ENCODE peak calls at places on chromosomes 3 and 15, in ten cellular contexts. G is fibroblast of mammary gland; O is stimulated activated CD4-positive, alpha-beta T cell treated with anti-CD3 and anti-CD28 coated beads, Interleukin-4, amount 100 ng/mL, for 48 hours; U is ovary; V is globus pallidus; D is ACHN; A is GM12892; I is NT2/D1; T is brain pericyte; B is kidney. P is an unnamed sample.

GRCh38 chr15:98420837-98421236 is 227.5 kb upstream of the IGF1R start:
- DNase-seq in B (no peak), U (no peak), I (no peak), G (no peak), A (no peak), T (no peak), O (no peak), V (no peak), D (no peak), P (no peak)

GRCh38 chr3:157499342-157499963 is 3.8 kb downstream of the VEPH1 start:
- DNase-seq in U (no peak), V (no peak), T (no peak), A (no peak), D (peak), B (peak), I (peak), O (no peak), G (no peak), P (no peak)

GRCh38 chr3:32913790-32914446 is 37.5 kb upstream of the CCR4 start:
- DNase-seq in T (no peak), O (no peak), G (peak), V (no peak), I (no peak), U (no peak), B (no peak), A (no peak), D (no peak), P (no peak)

GRCh38 chr3:71681224-71681668 is 44.0 kb downstream of the EIF4E3 start:
- DNase-seq in O (no peak), U (peak), I (peak), A (no peak), T (no peak), B (no peak), G (peak), V (peak), D (no peak), P (peak)

GRCh38 chr15:58551764-58552504 is 120.1 kb downstream of the LIPC start:
- DNase-seq in G (peak), A (no peak), T (peak), B (no peak), D (no peak), I (no peak), V (peak), U (no peak), O (no peak), P (peak)

GRCh38 chr15:86743283-86743903 is 663.7 kb downstream of the AGBL1 start:
- DNase-seq in G (peak), D (peak), V (peak), A (no peak), U (no peak), I (peak), B (no peak), O (peak), T (no peak), P (no peak)

GRCh38 chr3:45786801-45787495 is 9.4 kb downstream of the SLC6A20 start:
- DNase-seq in I (no peak), A (no peak), V (no peak), D (no peak), T (no peak), O (no peak), U (no peak), G (no peak), B (no peak), P (no peak)

GRCh38 chr3:47469616-47470015 is 6.1 kb downstream of the SCAP start:
- DNase-seq in V (no peak), A (no peak), I (no peak), D (no peak), U (no peak), T (no peak), O (no peak), B (no peak), G (peak), P (no peak)

GRCh38 chr3:142929109-142929508 is 34.4 kb downstream of the PAQR9 start:
- DNase-seq in T (no peak), U (no peak), D (peak), A (no peak), I (peak), G (peak), B (no peak), O (peak), V (no peak), P (no peak)

GRCh38 chr15:64619880-64620839 is 155.2 kb downstream of the RBPMS2 start:
- DNase-seq in D (no peak), U (no peak), A (no peak), T (no peak), V (no peak), O (no peak), I (no peak), G (peak), B (no peak), P (no peak)

GRCh38 chr3:158791259-158791920 is 10.5 kb upstream of the MFSD1 start:
- DNase-seq in T (no peak), B (no peak), A (no peak), D (peak), V (peak), U (no peak), G (peak), O (no peak), I (no peak), P (no peak)

GRCh38 chr3:134336587-134336986 is 37.7 kb downstream of the AMOTL2 start:
- DNase-seq in D (no peak), A (no peak), G (peak), I (no peak), T (no peak), B (no peak), V (no peak), O (no peak), U (no peak), P (no peak)

GRCh38 chr3:49906004-49906860 is 2.6 kb upstream of the MST1R start:
- DNase-seq in I (no peak), O (peak), T (no peak), U (peak), B (peak), A (peak), G (peak), D (peak), V (no peak), P (no peak)

GRCh38 chr3:94303897-94304296 is 241.0 kb downstream of the NSUN3 start:
- DNase-seq in V (no peak), I (no peak), U (no peak), O (no peak), B (no peak), G (no peak), T (no peak), D (peak), A (no peak), P (no peak)

GRCh38 chr3:133965033-133965570 is 64.6 kb downstream of the SLCO2A1 start:
- DNase-seq in U (no peak), I (no peak), O (no peak), D (no peak), B (no peak), T (no peak), G (peak), A (no peak), V (no peak), P (no peak)